ENCODE peak calls at places on chromosomes 12 and 14, in seven cellular contexts. One of them, this sample, is unnamed.

GRCh38 chr14:25150934-25151790 is 101.2 kb upstream of the STXBP6 start:
- DNase-seq in stimulated activated naive B cell treated with anti-CD40 and anti-IgM and Interleukin-4, amounts not matched to agents 10 μg/mL and 1 μg/mL and 100 μg/mL, for 72 hours: no peak
- DNase-seq in hepatic stellate cell: peak
- DNase-seq in NCI-H510A treated with DMSO at 0.1 percent for 48 hours: peak
- DNase-seq in mucosa of descending colon: no peak
- DNase-seq in DMS 273 treated with DMSO at 0.1 percent for 48 hours: peak
- DNase-seq in RPMI7951: peak
- DNase-seq in this sample: no peak

GRCh38 chr12:62629413-62629812 is 162.8 kb downstream of the MON2 start:
- DNase-seq in RPMI7951: no peak
- DNase-seq in hepatic stellate cell: no peak
- DNase-seq in NCI-H510A treated with DMSO at 0.1 percent for 48 hours: no peak
- DNase-seq in DMS 273 treated with DMSO at 0.1 percent for 48 hours: no peak
- DNase-seq in stimulated activated naive B cell treated with anti-CD40 and anti-IgM and Interleukin-4, amounts not matched to agents 10 μg/mL and 1 μg/mL and 100 μg/mL, for 72 hours: no peak
- DNase-seq in mucosa of descending colon: no peak
- DNase-seq in this sample: no peak

GRCh38 chr12:70553391-70553859 is 83.8 kb downstream of the PTPRB start:
- DNase-seq in mucosa of descending colon: no peak
- DNase-seq in DMS 273 treated with DMSO at 0.1 percent for 48 hours: no peak
- DNase-seq in NCI-H510A treated with DMSO at 0.1 percent for 48 hours: no peak
- DNase-seq in hepatic stellate cell: no peak
- DNase-seq in RPMI7951: no peak
- DNase-seq in stimulated activated naive B cell treated with anti-CD40 and anti-IgM and Interleukin-4, amounts not matched to agents 10 μg/mL and 1 μg/mL and 100 μg/mL, for 72 hours: no peak
- DNase-seq in this sample: no peak

GRCh38 chr14:68372363-68372762 is 420.5 kb downstream of the ZFP36L1 start:
- DNase-seq in mucosa of descending colon: no peak
- DNase-seq in DMS 273 treated with DMSO at 0.1 percent for 48 hours: no peak
- DNase-seq in RPMI7951: no peak
- DNase-seq in stimulated activated naive B cell treated with anti-CD40 and anti-IgM and Interleukin-4, amounts not matched to agents 10 μg/mL and 1 μg/mL and 100 μg/mL, for 72 hours: no peak
- DNase-seq in hepatic stellate cell: no peak
- DNase-seq in NCI-H510A treated with DMSO at 0.1 percent for 48 hours: no peak
- DNase-seq in this sample: no peak

GRCh38 chr12:64010069-64010686 is 165.7 kb downstream of the SRGAP1 start:
- DNase-seq in DMS 273 treated with DMSO at 0.1 percent for 48 hours: no peak
- DNase-seq in mucosa of descending colon: no peak
- DNase-seq in stimulated activated naive B cell treated with anti-CD40 and anti-IgM and Interleukin-4, amounts not matched to agents 10 μg/mL and 1 μg/mL and 100 μg/mL, for 72 hours: no peak
- DNase-seq in NCI-H510A treated with DMSO at 0.1 percent for 48 hours: no peak
- DNase-seq in RPMI7951: peak
- DNase-seq in hepatic stellate cell: peak
- DNase-seq in this sample: no peak

GRCh38 chr14:67718265-67718664 is 16.6 kb downstream of the RDH12 start:
- DNase-seq in NCI-H510A treated with DMSO at 0.1 percent for 48 hours: no peak
- DNase-seq in stimulated activated naive B cell treated with anti-CD40 and anti-IgM and Interleukin-4, amounts not matched to agents 10 μg/mL and 1 μg/mL and 100 μg/mL, for 72 hours: no peak
- DNase-seq in DMS 273 treated with DMSO at 0.1 percent for 48 hours: no peak
- DNase-seq in hepatic stellate cell: no peak
- DNase-seq in mucosa of descending colon: no peak
- DNase-seq in RPMI7951: no peak
- DNase-seq in this sample: no peak

GRCh38 chr14:70585221-70585620 is 15.2 kb downstream of the MED6 start:
- DNase-seq in NCI-H510A treated with DMSO at 0.1 percent for 48 hours: no peak
- DNase-seq in RPMI7951: peak
- DNase-seq in stimulated activated naive B cell treated with anti-CD40 and anti-IgM and Interleukin-4, amounts not matched to agents 10 μg/mL and 1 μg/mL and 100 μg/mL, for 72 hours: no peak
- DNase-seq in DMS 273 treated with DMSO at 0.1 percent for 48 hours: no peak
- DNase-seq in hepatic stellate cell: no peak
- DNase-seq in mucosa of descending colon: no peak
- DNase-seq in this sample: no peak

GRCh38 chr12:122021822-122022392 is at the start of gene BCL7A:
- DNase-seq in DMS 273 treated with DMSO at 0.1 percent for 48 hours: no peak
- DNase-seq in NCI-H510A treated with DMSO at 0.1 percent for 48 hours: peak
- DNase-seq in mucosa of descending colon: peak
- DNase-seq in stimulated activated naive B cell treated with anti-CD40 and anti-IgM and Interleukin-4, amounts not matched to agents 10 μg/mL and 1 μg/mL and 100 μg/mL, for 72 hours: peak
- DNase-seq in hepatic stellate cell: peak
- DNase-seq in RPMI7951: peak
- DNase-seq in this sample: peak

GRCh38 chr12:80273144-80273543 is 170.9 kb upstream of the PTPRQ start:
- DNase-seq in NCI-H510A treated with DMSO at 0.1 percent for 48 hours: no peak
- DNase-seq in mucosa of descending colon: no peak
- DNase-seq in DMS 273 treated with DMSO at 0.1 percent for 48 hours: no peak
- DNase-seq in RPMI7951: no peak
- DNase-seq in hepatic stellate cell: no peak
- DNase-seq in stimulated activated naive B cell treated with anti-CD40 and anti-IgM and Interleukin-4, amounts not matched to agents 10 μg/mL and 1 μg/mL and 100 μg/mL, for 72 hours: no peak
- DNase-seq in this sample: no peak

GRCh38 chr12:71014180-71014785 is 93.7 kb upstream of the PTPRR start:
- DNase-seq in NCI-H510A treated with DMSO at 0.1 percent for 48 hours: peak
- DNase-seq in mucosa of descending colon: no peak
- DNase-seq in hepatic stellate cell: no peak
- DNase-seq in DMS 273 treated with DMSO at 0.1 percent for 48 hours: no peak
- DNase-seq in RPMI7951: peak
- DNase-seq in stimulated activated naive B cell treated with anti-CD40 and anti-IgM and Interleukin-4, amounts not matched to agents 10 μg/mL and 1 μg/mL and 100 μg/mL, for 72 hours: no peak
- DNase-seq in this sample: no peak

GRCh38 chr12:95834572-95834971 is 24.2 kb upstream of the SNRPF start:
- DNase-seq in hepatic stellate cell: no peak
- DNase-seq in RPMI7951: no peak
- DNase-seq in NCI-H510A treated with DMSO at 0.1 percent for 48 hours: peak
- DNase-seq in DMS 273 treated with DMSO at 0.1 percent for 48 hours: no peak
- DNase-seq in stimulated activated naive B cell treated with anti-CD40 and anti-IgM and Interleukin-4, amounts not matched to agents 10 μg/mL and 1 μg/mL and 100 μg/mL, for 72 hours: no peak
- DNase-seq in mucosa of descending colon: no peak
- DNase-seq in this sample: no peak

GRCh38 chr14:72519543-72519942 is 374.4 kb downstream of the DPF3 start:
- DNase-seq in stimulated activated naive B cell treated with anti-CD40 and anti-IgM and Interleukin-4, amounts not matched to agents 10 μg/mL and 1 μg/mL and 100 μg/mL, for 72 hours: no peak
- DNase-seq in mucosa of descending colon: no peak
- DNase-seq in hepatic stellate cell: no peak
- DNase-seq in DMS 273 treated with DMSO at 0.1 percent for 48 hours: no peak
- DNase-seq in RPMI7951: no peak
- DNase-seq in NCI-H510A treated with DMSO at 0.1 percent for 48 hours: no peak
- DNase-seq in this sample: no peak

GRCh38 chr12:107436376-107436775 is 249.2 kb upstream of the PWP1 start:
- DNase-seq in stimulated activated naive B cell treated with anti-CD40 and anti-IgM and Interleukin-4, amounts not matched to agents 10 μg/mL and 1 μg/mL and 100 μg/mL, for 72 hours: no peak
- DNase-seq in NCI-H510A treated with DMSO at 0.1 percent for 48 hours: no peak
- DNase-seq in mucosa of descending colon: no peak
- DNase-seq in hepatic stellate cell: peak
- DNase-seq in RPMI7951: peak
- DNase-seq in DMS 273 treated with DMSO at 0.1 percent for 48 hours: no peak
- DNase-seq in this sample: no peak

GRCh38 chr14:72439707-72440106 is 454.2 kb downstream of the DPF3 start:
- DNase-seq in DMS 273 treated with DMSO at 0.1 percent for 48 hours: no peak
- DNase-seq in stimulated activated naive B cell treated with anti-CD40 and anti-IgM and Interleukin-4, amounts not matched to agents 10 μg/mL and 1 μg/mL and 100 μg/mL, for 72 hours: no peak
- DNase-seq in NCI-H510A treated with DMSO at 0.1 percent for 48 hours: no peak
- DNase-seq in RPMI7951: no peak
- DNase-seq in mucosa of descending colon: no peak
- DNase-seq in hepatic stellate cell: no peak
- DNase-seq in this sample: no peak

GRCh38 chr12:132077322-132078100 is 66.6 kb downstream of the DDX51 start:
- DNase-seq in DMS 273 treated with DMSO at 0.1 percent for 48 hours: no peak
- DNase-seq in stimulated activated naive B cell treated with anti-CD40 and anti-IgM and Interleukin-4, amounts not matched to agents 10 μg/mL and 1 μg/mL and 100 μg/mL, for 72 hours: no peak
- DNase-seq in mucosa of descending colon: no peak
- DNase-seq in RPMI7951: no peak
- DNase-seq in NCI-H510A treated with DMSO at 0.1 percent for 48 hours: no peak
- DNase-seq in hepatic stellate cell: no peak
- DNase-seq in this sample: no peak

GRCh38 chr12:116276433-116277216 is 868 bp downstream of the MED13L start:
- DNase-seq in stimulated activated naive B cell treated with anti-CD40 and anti-IgM and Interleukin-4, amounts not matched to agents 10 μg/mL and 1 μg/mL and 100 μg/mL, for 72 hours: peak
- DNase-seq in DMS 273 treated with DMSO at 0.1 percent for 48 hours: peak
- DNase-seq in hepatic stellate cell: peak
- DNase-seq in RPMI7951: peak
- DNase-seq in NCI-H510A treated with DMSO at 0.1 percent for 48 hours: peak
- DNase-seq in mucosa of descending colon: peak
- DNase-seq in this sample: peak

GRCh38 chr12:110661337-110661972 is 27.5 kb downstream of the HVCN1 start:
- DNase-seq in DMS 273 treated with DMSO at 0.1 percent for 48 hours: no peak
- DNase-seq in RPMI7951: no peak
- DNase-seq in mucosa of descending colon: peak
- DNase-seq in hepatic stellate cell: no peak
- DNase-seq in NCI-H510A treated with DMSO at 0.1 percent for 48 hours: no peak
- DNase-seq in stimulated activated naive B cell treated with anti-CD40 and anti-IgM and Interleukin-4, amounts not matched to agents 10 μg/mL and 1 μg/mL and 100 μg/mL, for 72 hours: peak
- DNase-seq in this sample: no peak

GRCh38 chr14:23183076-23183475 is 384 bp downstream of the SLC7A8 start:
- DNase-seq in stimulated activated naive B cell treated with anti-CD40 and anti-IgM and Interleukin-4, amounts not matched to agents 10 μg/mL and 1 μg/mL and 100 μg/mL, for 72 hours: no peak
- DNase-seq in NCI-H510A treated with DMSO at 0.1 percent for 48 hours: no peak
- DNase-seq in RPMI7951: no peak
- DNase-seq in DMS 273 treated with DMSO at 0.1 percent for 48 hours: no peak
- DNase-seq in mucosa of descending colon: no peak
- DNase-seq in hepatic stellate cell: peak
- DNase-seq in this sample: no peak

GRCh38 chr12:126095748-126096510 is 1030.7 kb downstream of the AACS start:
- DNase-seq in hepatic stellate cell: no peak
- DNase-seq in stimulated activated naive B cell treated with anti-CD40 and anti-IgM and Interleukin-4, amounts not matched to agents 10 μg/mL and 1 μg/mL and 100 μg/mL, for 72 hours: no peak
- DNase-seq in RPMI7951: no peak
- DNase-seq in DMS 273 treated with DMSO at 0.1 percent for 48 hours: no peak
- DNase-seq in mucosa of descending colon: no peak
- DNase-seq in NCI-H510A treated with DMSO at 0.1 percent for 48 hours: no peak
- DNase-seq in this sample: no peak

This sample was measured in aorta.